ENCODE peak calls at places on chromosomes 2 and 18, in four cellular contexts. L is tibial nerve, T is neural progenitor cell, W is tibial artery. P is an unnamed sample. For H3K27me3, the result is how much of the 10 kb centered on the place peaks cover.

GRCh38 chr2:20638646-20639430 is 12.1 kb downstream of the HS1BP3 start:
- DNase-seq in L (no peak), T (no peak), W (no peak), P (no peak)

GRCh38 chr2:8595428-8595805 is 86.4 kb upstream of the ID2 start:
- DNase-seq in L (no peak), T (no peak), W (no peak), P (no peak)

GRCh38 chr2:238872628-238873400 is 24.9 kb downstream of the TWIST2 start:
- DNase-seq in L (no peak), T (no peak), W (no peak), P (no peak)

GRCh38 chr2:102735431-102736130 is 26.2 kb upstream of the TMEM182 start:
- DNase-seq in L (no peak), T (peak), W (no peak), P (no peak)

GRCh38 chr2:6958616-6959235 is 41.5 kb downstream of the RNF144A start:
- DNase-seq in L (peak), T (no peak), W (no peak), P (no peak)

GRCh38 chr18:45780568-45780967 is 44.9 kb upstream of the SIGLEC15 start:
- DNase-seq in L (no peak), T (peak), W (no peak), P (no peak)

GRCh38 chr2:79511320-79511951 is 1.4 kb upstream of the CTNNA2 start:
- DNase-seq in L (no peak), T (peak), W (no peak), P (no peak)

GRCh38 chr2:67880291-67880761 is 182.5 kb downstream of the C1D start:
- DNase-seq in L (no peak), T (peak), W (peak), P (no peak)

GRCh38 chr2:46943881-46944798 is 28.5 kb upstream of the MCFD2 start:
- DNase-seq in L (no peak), T (no peak), W (no peak), P (no peak)

GRCh38 chr18:48804856-48805610 is 145.7 kb downstream of the SMAD7 start:
- DNase-seq in L (no peak), T (no peak), W (peak), P (no peak)

GRCh38 chr2:203809084-203809521 is 58.5 kb upstream of the CTLA4 start:
- DNase-seq in L (no peak), T (peak), W (no peak), P (no peak)

GRCh38 chr2:43778233-43778632 is 4.4 kb downstream of the DYNC2LI1 start:
- DNase-seq in L (no peak), T (no peak), W (no peak), P (no peak)

GRCh38 chr18:10424576-10425314 is 29.7 kb upstream of the APCDD1 start:
- DNase-seq in L (peak), T (no peak), W (peak), P (no peak)

GRCh38 chr2:186734957-186735734 is 41.3 kb downstream of the FAM171B start:
- DNase-seq in L (no peak), T (no peak), W (no peak), P (no peak)

GRCh38 chr2:20212459-20212870 is 12.5 kb downstream of the SDC1 start:
- DNase-seq in L (no peak), T (no peak), W (no peak), P (no peak)

GRCh38 chr18:2179498-2180183 is 391.7 kb downstream of the METTL4 start:
- DNase-seq in L (no peak), T (no peak), W (no peak), P (no peak)

GRCh38 chr2:99850076-99850710 is 292.2 kb downstream of the AFF3 start:
- DNase-seq in L (no peak), T (no peak), W (no peak), P (no peak)

GRCh38 chr2:137924019-137924418 is 40.3 kb upstream of the HNMT start:
- DNase-seq in L (no peak), T (no peak), W (no peak), P (no peak)

GRCh38 chr18:45828917-45829811 is 3.7 kb downstream of the SIGLEC15 start:
- DNase-seq in L (no peak), T (no peak), W (no peak), P (no peak)

GRCh38 chr2:218569661-218570500 is 1.2 kb downstream of the CNOT9 start:
- DNase-seq in L (no peak), T (peak), W (no peak), P (no peak)

GRCh38 chr2:182642328-182642727 is 73.7 kb upstream of the DNAJC10 start:
- DNase-seq in L (peak), T (peak), W (peak), P (no peak)

GRCh38 chr2:105760191-105760590 is 15.5 kb downstream of the NCK2 start:
- DNase-seq in L (no peak), T (no peak), W (no peak), P (no peak)

GRCh38 chr2:238855299-238855698 is 7.4 kb downstream of the TWIST2 start:
- DNase-seq in L (no peak), T (no peak), W (no peak), P (no peak)

GRCh38 chr18:75247601-75248421 is 37.2 kb downstream of the TSHZ1 start:
- DNase-seq in L (no peak), T (no peak), W (no peak), P (no peak)

GRCh38 chr2:191719938-191720337 is 42.0 kb downstream of the NABP1 start:
- DNase-seq in L (no peak), T (no peak), W (no peak), P (no peak)

GRCh38 chr18:79803611-79804051 is 5.9 kb downstream of the KCNG2 start:
- DNase-seq in L (no peak), T (no peak), W (no peak), P (no peak)

GRCh38 chr2:202455114-202455513 is 79.0 kb downstream of the BMPR2 start:
- DNase-seq in L (no peak), T (no peak), W (no peak), P (no peak)

GRCh38 chr18:67475673-67476072 is 40.8 kb downstream of the DSEL start:
- DNase-seq in L (no peak), T (no peak), W (no peak), P (peak)

GRCh38 chr18:73739098-73739497 is 408.5 kb downstream of the FBXO15 start:
- DNase-seq in L (no peak), T (no peak), W (no peak), P (no peak)

GRCh38 chr2:180679693-180680092 is 300.7 kb upstream of the UBE2E3 start:
- DNase-seq in L (no peak), T (peak), W (no peak), P (no peak)

GRCh38 chr2:96809216-96809882 is 6.7 kb upstream of the CNNM3 start:
- DNase-seq in L (no peak), T (no peak), W (no peak), P (no peak)

GRCh38 chr18:77062518-77063003 is 70.0 kb downstream of the MBP start:
- DNase-seq in L (no peak), T (no peak), W (no peak), P (peak)

DNA sequence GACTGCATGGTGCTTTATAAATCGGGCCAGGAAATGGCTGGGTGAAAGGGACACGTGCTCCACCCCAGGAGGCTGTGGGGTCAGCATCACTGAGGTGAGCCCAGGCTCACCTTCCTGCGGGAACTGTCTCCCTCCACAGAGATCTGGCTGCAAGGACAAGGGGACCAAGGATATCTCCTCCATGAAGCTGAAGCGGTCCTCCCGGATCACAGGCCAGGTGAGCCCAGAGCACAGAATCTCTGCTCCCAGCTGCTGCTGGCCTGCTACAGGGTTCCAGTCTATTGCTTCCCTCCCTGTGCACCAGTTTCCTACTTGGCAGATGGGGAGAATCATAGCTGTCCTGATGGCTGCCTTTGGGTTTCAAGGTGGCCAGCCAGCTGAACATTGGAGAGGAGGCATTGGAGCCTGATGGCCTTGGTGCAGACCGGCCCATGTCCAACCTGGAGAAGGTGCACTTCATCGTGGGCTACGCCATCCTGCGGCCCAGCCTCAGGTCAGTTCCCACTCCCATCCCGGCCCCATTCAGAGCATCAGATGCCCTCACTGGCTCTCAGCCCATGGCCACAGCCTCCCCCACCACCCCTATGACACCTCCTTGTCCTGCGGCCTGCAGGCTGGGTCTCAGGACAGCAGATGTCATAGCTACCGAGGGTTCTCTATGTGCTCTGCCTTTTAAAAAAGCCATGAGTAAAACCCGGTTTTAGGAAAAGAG is 33.7 kb upstream of the GPR17 start:
- DNase-seq in L (no peak), T (no peak), W (no peak), P (no peak)
- H3K27me3 ChIP-seq in L (under half), T (under half), W (under half), P (under half)

DNA sequence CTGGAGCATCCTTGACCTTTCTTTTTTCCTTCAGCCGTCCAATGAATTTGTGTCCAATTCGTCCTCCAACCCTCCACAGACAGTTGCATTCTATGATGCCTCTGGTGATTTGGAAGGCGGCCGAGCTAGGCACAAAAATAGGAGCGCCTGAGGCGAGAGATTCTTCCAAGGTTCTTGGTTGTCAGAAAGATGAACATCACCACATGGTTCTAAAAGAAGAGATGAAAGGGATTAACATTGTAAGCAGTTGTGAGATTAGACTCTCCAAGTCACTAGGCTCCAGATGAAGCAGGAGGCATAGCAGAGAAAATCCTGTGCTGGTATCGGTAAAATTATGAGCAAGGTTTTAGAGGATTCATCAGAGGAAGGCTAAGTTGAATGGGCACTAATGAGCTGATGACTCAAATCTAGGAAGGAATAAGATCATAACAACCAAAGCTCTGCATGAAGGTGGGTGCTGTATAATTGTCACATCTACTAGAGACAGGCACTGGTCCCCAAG is 75.4 kb upstream of the MAP4K3 start:
- DNase-seq in L (no peak), T (no peak), W (no peak), P (no peak)
- H3K4me3 ChIP-seq in L (no peak), T (no peak), W (no peak), P (no peak)

DNA sequence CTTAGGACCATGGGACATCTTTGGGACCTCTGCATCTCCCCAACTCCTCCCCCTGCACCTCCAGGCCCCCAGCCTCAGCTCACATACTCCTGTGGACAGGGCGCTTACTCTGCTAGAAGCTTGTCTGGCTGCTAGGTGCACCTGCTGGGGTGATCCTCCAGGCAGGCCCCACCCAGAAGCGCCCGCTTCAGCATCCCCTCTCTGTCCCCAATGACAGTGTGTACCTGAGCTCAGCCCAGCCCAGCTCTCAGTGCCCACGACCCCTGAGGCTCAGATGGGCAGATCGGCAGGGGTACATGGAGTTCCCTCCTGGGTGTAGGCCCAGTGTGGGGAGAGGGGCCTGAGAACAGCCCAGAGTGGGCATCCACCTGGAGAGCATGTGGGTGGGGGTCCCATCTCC is 5.9 kb downstream of the TEKT4 start:
- DNase-seq in L (no peak), T (no peak), W (no peak), P (no peak)
- H3K27me3 ChIP-seq in L (under half), T (under half), W (under half), P (under half)

GRCh38 chr18:69564602-69565001 is 163.9 kb downstream of the DOK6 start:
- DNase-seq in L (no peak), T (no peak), W (no peak), P (no peak)
- H3K4me3 ChIP-seq in L (no peak), T (no peak), W (no peak), P (no peak)

DNA sequence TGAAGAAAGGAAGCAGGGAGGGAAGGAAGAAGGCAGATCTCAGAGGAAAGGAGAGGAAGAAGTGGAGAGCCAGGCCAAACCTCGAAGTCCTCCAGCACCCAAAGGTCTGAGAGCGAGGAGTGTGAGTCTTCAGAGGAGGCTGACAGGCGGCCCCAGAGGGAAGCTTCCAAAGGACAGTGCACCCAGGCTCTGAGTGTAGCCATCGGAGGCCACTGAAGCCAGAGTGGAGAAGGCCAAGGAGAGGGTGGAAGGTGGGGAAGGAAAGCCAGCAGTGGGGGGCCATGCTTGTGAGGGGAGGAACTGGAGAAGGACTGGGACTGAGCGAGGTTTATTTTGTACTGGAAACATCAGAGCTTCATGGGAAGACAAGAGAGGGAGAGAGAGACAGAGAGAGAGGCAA is 6.0 kb downstream of the ATP6V1B1 start:
- DNase-seq in L (no peak), T (no peak), W (no peak), P (no peak)
- H3K27me3 ChIP-seq in L (under half), T (half or more), W (under half), P (under half)

GRCh38 chr18:11909597-11910026 is 1.5 kb upstream of the MPPE1 start:
- DNase-seq in L (peak), T (no peak), W (no peak), P (no peak)
- H3K4me3 ChIP-seq in L (peak), T (no peak), W (peak), P (no peak)

GRCh38 chr2:131588152-131588873 is 60.6 kb downstream of the CCDC74A start:
- DNase-seq in L (no peak), T (no peak), W (no peak), P (no peak)
- H3K27me3 ChIP-seq in L (under half), T (under half), W (under half), P (under half)

GRCh38 chr18:7605705-7606104 is 38.6 kb downstream of the PTPRM start:
- DNase-seq in L (no peak), T (no peak), W (no peak), P (no peak)

GRCh38 chr18:7608174-7608550 is 41.0 kb downstream of the PTPRM start:
- DNase-seq in L (no peak), T (no peak), W (no peak), P (no peak)

GRCh38 chr18:7609617-7610016 is 42.5 kb downstream of the PTPRM start:
- DNase-seq in L (no peak), T (no peak), W (no peak), P (no peak)

GRCh38 chr18:7607535-7608173 is 40.5 kb downstream of the PTPRM start:
- DNase-seq in L (no peak), T (no peak), W (no peak), P (no peak)

DNA sequence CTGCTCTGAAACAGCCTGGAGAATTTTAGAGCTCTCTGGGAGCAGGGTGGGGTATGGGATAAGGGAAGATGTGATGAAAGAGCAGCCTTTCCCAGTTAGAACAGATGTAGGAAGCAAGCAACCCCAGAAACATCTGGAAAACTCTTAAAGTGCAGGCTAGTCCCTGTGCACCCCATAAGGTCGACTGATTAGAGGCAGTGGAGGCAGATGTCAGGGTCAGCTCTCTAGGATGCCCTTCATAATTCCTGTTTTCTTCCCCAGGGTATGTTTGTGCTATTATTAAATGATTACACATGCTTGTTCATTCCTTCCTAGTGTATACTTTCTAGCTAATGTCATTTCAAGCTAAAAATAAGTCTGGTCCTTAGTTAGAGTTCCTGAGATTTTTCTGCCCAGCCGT is 41.7 kb downstream of the PTPRM start:
- DNase-seq in L (no peak), T (no peak), W (no peak), P (no peak)
- H3K4me3 ChIP-seq in L (no peak), T (no peak), W (no peak), P (no peak)